ENCODE peak calls at places on chromosomes 5 and 9, in four cellular contexts. I, D, V and W are unnamed samples. For H3K36me3, the result is how much of the 10 kb centered on the place peaks cover.

GRCh38 chr5:140563554-140563953 is 844 bp downstream of the APBB3 start:
- DNase-seq in I (peak), D (no peak), V (no peak), W (peak)

GRCh38 chr5:51377151-51378060 is 5.8 kb upstream of the ISL1 start:
- DNase-seq in I (no peak), D (no peak), V (no peak), W (no peak)

GRCh38 chr5:179268966-179269693 is 76.1 kb downstream of the ADAMTS2 start:
- DNase-seq in I (no peak), D (peak), V (no peak), W (no peak)

GRCh38 chr5:32331217-32331926 is 18.6 kb upstream of the MTMR12 start:
- DNase-seq in I (peak), D (no peak), V (no peak), W (peak)

GRCh38 chr9:89313842-89314241 is 2.8 kb downstream of the CKS2 start:
- DNase-seq in I (no peak), D (no peak), V (no peak), W (no peak)

GRCh38 chr9:16252631-16253030 is 617.8 kb downstream of the BNC2 start:
- DNase-seq in I (no peak), D (no peak), V (no peak), W (no peak)

GRCh38 chr5:68086857-68087256 is 128.7 kb upstream of the PIK3R1 start:
- DNase-seq in I (no peak), D (no peak), V (no peak), W (no peak)

GRCh38 chr5:40679998-40680681 is 425 bp downstream of the PTGER4 start:
- DNase-seq in I (peak), D (no peak), V (no peak), W (peak)

GRCh38 chr5:95620030-95620869 is at the start of gene GPR150:
- DNase-seq in I (peak), D (peak), V (peak), W (peak)

GRCh38 chr5:126004636-126005035 is 418.6 kb upstream of the GRAMD2B start:
- DNase-seq in I (no peak), D (no peak), V (no peak), W (no peak)

GRCh38 chr9:89639367-89639795 is 34.6 kb downstream of the GADD45G start:
- DNase-seq in I (no peak), D (peak), V (no peak), W (no peak)

GRCh38 chr9:6545017-6545691 is 100.4 kb downstream of the GLDC start:
- DNase-seq in I (no peak), D (no peak), V (no peak), W (no peak)

GRCh38 chr5:66639036-66639435 is 42.8 kb downstream of the MAST4 start:
- DNase-seq in I (no peak), D (no peak), V (no peak), W (no peak)

GRCh38 chr5:44233691-44234090 is 155.5 kb downstream of the FGF10 start:
- DNase-seq in I (no peak), D (no peak), V (no peak), W (no peak)

GRCh38 chr5:82590112-82590511 is 312.0 kb upstream of the RPS23 start:
- DNase-seq in I (no peak), D (no peak), V (no peak), W (no peak)

GRCh38 chr5:173757817-173758216 is 130.3 kb upstream of the CPEB4 start:
- DNase-seq in I (no peak), D (no peak), V (no peak), W (no peak)

GRCh38 chr9:119961774-119962408 is 592.7 kb upstream of the BRINP1 start:
- DNase-seq in I (peak), D (peak), V (no peak), W (peak)

GRCh38 chr9:18362901-18363685 is 110.9 kb upstream of the ADAMTSL1 start:
- DNase-seq in I (no peak), D (no peak), V (no peak), W (no peak)

GRCh38 chr5:149447373-149448367 is 68.6 kb upstream of the IL17B start:
- DNase-seq in I (no peak), D (no peak), V (no peak), W (no peak)

GRCh38 chr5:32709789-32710334 is 1.3 kb upstream of the NPR3 start:
- DNase-seq in I (peak), D (peak), V (no peak), W (peak)

GRCh38 chr5:169567079-169567478 is 16.5 kb upstream of the SPDL1 start:
- DNase-seq in I (peak), D (no peak), V (no peak), W (no peak)

GRCh38 chr5:43007246-43007910 is 32.7 kb downstream of the ANXA2R start:
- DNase-seq in I (peak), D (peak), V (peak), W (peak)

GRCh38 chr5:78550891-78551290 is 97.7 kb downstream of the LHFPL2 start:
- DNase-seq in I (no peak), D (no peak), V (no peak), W (no peak)

GRCh38 chr9:2623046-2623865 is 1.7 kb downstream of the VLDLR start:
- DNase-seq in I (peak), D (peak), V (no peak), W (peak)

GRCh38 chr5:178988436-178989220 is 6.5 kb downstream of the GRM6 start:
- DNase-seq in I (no peak), D (no peak), V (no peak), W (no peak)

GRCh38 chr5:33336911-33337620 is 103.7 kb upstream of the TARS1 start:
- DNase-seq in I (no peak), D (no peak), V (no peak), W (no peak)

GRCh38 chr5:61450880-61451279 is 118.8 kb downstream of the ZSWIM6 start:
- DNase-seq in I (peak), D (no peak), V (no peak), W (peak)

GRCh38 chr5:171477666-171478065 is 58.2 kb downstream of the FGF18 start:
- DNase-seq in I (no peak), D (no peak), V (no peak), W (no peak)

GRCh38 chr9:129557192-129558036 is 63.5 kb downstream of the C9orf50 start:
- DNase-seq in I (peak), D (no peak), V (no peak), W (peak)

GRCh38 chr5:122142480-122142879 is 13.1 kb downstream of the ZNF474 start:
- DNase-seq in I (no peak), D (no peak), V (no peak), W (no peak)

GRCh38 chr9:38434365-38434764 is 10.1 kb upstream of the IGFBPL1 start:
- DNase-seq in I (no peak), D (no peak), V (no peak), W (no peak)

GRCh38 chr9:14303526-14303925 is 10.4 kb downstream of the NFIB start:
- DNase-seq in I (no peak), D (no peak), V (no peak), W (no peak)

GRCh38 chr5:86108825-86109224 is 508.9 kb upstream of the COX7C start:
- DNase-seq in I (no peak), D (no peak), V (no peak), W (no peak)

GRCh38 chr9:69171049-69171448 is 3.0 kb upstream of the TJP2 start:
- DNase-seq in I (no peak), D (no peak), V (no peak), W (peak)

GRCh38 chr5:56298329-56298962 is 65.3 kb upstream of the ANKRD55 start:
- DNase-seq in I (no peak), D (no peak), V (no peak), W (no peak)

GRCh38 chr5:169063269-169063919 is 237.5 kb downstream of the SLIT3 start:
- DNase-seq in I (no peak), D (no peak), V (no peak), W (no peak)

GRCh38 chr9:110399983-110400382 is 62.3 kb upstream of the TXNDC8 start:
- DNase-seq in I (no peak), D (no peak), V (no peak), W (no peak)

GRCh38 chr9:83403864-83404263 is 134.3 kb downstream of the FRMD3 start:
- DNase-seq in I (no peak), D (no peak), V (no peak), W (no peak)

GRCh38 chr5:72242796-72243475 is 77.1 kb downstream of the MRPS27 start:
- DNase-seq in I (peak), D (no peak), V (no peak), W (no peak)

GRCh38 chr5:72238712-72239445 is 81.2 kb downstream of the MRPS27 start:
- DNase-seq in I (no peak), D (no peak), V (no peak), W (no peak)

GRCh38 chr5:72244862-72245371 is 75.1 kb downstream of the MRPS27 start:
- DNase-seq in I (no peak), D (no peak), V (no peak), W (peak)

GRCh38 chr5:72243706-72244105 is 76.3 kb downstream of the MRPS27 start:
- DNase-seq in I (no peak), D (no peak), V (no peak), W (no peak)

DNA sequence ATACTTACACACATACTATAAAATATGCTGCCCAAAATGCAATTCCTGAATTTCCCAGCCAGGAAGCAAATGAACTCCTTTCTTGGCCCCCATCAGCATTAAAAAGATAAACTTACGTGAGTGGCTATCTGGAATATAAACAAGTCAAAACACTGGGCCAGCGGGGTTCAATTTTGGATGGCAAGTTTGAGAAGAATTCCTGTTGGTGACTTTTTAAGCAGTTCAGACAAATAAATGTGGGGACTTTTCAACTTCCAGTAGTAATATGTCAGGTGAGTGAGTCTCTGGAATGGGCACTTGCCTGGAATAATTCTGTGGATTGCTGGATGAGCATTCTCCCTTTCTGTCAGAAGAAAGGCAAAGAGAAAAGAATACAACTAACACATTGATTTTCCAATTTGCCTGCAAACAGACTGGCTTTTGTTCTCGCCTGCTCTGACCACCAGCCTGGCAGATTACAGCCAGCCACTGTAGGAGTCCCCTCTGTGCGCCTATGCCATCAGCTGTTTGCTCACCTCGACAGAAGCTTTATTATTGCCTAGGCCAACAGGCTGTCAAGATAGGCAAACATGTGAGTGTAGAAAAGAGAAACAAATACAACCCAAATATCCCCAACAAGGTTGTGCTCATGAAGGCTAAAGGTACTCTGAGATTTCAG is 78.6 kb downstream of the MRPS27 start:
- DNase-seq in I (no peak), D (no peak), V (no peak), W (peak)
- H3K36me3 ChIP-seq in I (under half), D (under half), V (under half), W (under half)

DNA sequence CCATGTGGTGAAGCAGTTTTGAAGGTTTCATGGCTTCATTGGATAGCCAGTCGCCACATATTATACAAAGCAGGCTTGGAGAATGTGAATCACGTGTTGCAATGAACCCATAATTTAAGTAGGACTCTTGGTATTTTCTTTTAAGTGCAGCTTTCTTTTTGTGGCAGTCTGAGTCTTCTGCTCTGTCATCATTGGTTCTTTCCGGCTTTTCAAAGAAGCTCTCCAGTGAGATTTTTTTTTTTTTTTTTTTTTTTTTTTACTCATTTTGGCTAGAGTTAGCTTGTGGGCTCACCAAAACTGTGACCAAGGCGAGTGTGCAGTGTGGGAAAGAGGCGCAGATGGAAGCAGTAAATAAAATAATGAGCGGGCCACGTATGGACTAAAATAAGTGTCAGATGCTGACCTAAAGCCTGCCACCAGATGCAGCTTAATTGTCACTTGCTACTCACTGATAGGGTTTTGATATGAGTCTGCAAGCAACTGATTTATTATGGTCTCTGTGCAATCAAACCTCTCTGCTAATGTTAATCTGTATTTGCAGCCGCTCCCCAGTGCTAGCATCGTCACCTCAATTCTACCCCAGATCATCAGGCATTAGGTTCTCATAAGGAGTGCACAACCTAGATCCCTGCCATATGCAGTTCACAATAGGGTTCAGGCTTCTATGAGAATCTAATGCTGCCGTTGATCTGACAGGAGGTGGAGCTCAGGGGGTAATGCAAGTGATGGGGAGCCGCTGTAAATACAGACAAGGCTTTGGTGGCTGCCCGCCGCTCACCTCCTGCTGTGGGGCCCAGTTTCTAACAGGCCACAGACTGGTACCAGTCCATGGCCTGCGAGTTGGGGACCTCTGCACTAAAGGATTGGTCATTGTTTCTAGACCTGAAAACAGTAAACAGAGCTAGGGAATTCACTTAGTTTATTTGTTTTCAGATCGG is 45.5 kb upstream of the LARP1 start:
- DNase-seq in I (no peak), D (no peak), V (no peak), W (no peak)
- H3K27ac ChIP-seq in I (no peak), D (no peak), V (no peak), W (no peak)

DNA sequence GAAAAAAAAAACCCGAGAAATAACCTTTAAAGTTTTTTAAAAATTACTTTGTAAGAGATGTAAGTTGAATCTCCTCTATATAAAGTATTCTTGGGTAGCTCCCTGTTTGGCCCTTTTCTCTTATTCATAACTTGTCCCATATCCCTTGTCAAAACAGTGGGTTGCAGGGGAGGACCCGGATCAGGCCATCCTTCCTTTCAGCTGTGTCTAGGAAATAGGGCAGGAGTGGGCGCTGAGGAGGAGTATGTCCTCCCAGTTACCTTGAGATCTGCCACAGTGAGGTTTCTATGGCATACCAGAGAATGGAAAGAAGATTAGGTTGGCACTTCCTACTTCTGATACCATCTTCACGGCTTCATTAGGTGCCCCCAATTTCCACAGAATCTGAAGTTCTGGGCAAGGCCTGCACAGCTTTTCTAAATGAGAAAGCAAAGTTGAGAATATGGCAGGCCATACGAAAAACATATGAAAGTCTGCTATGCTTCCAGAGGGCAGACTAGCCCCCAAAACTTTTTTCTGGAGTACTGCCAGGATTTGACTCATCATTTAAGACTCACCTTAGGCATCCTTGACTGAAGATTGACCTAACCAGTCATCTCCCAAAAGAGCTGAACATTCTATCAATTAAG is 20.3 kb downstream of the MEF2C start:
- DNase-seq in I (no peak), D (no peak), V (no peak), W (no peak)
- H3K36me3 ChIP-seq in I (under half), D (under half), V (under half), W (under half)

DNA sequence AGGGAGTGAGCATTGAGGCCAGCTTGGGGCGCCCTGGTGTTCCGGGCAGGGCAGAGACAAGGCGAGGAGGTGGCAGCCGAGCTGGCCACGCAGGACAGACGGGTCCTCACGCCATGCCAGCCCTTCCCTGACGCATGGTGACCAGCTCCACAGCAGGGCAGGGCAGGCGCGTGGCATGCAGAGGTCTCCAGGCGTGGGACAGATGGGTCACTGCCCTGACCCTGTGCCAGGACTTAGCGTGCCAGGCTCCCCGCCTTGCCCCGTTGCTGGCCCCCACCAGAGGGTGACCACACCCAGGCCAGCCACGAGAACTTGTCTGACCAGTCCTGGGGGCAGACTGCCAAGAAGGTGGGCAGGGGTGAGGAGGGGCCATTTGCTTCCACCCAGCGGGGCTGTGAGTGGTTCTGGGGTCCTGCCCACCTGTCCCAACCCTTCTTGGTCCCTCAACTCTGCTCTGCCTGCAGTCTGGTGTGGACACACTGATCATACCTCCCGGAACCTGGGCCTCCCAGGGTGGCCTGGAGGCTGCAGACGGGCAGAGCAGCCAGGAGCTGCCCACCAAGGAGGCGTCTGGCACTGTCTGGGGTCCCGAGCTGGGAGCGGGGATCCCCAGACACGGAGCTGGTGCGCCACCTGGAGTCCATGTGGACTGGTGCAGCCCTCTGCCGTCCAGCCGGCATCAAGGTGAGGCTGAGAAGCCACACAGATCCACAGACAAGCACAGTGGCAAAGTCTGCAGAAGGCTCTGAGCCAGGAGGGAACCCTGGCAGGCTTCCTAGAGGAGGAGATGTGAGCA is at the start of gene RNF224:
- DNase-seq in I (peak), D (peak), V (peak), W (peak)
- H3K27ac ChIP-seq in I (peak), D (no peak), V (no peak), W (peak)

GRCh38 chr5:6623228-6623627 is 9.6 kb downstream of the NSUN2 start:
- DNase-seq in I (no peak), D (no peak), V (no peak), W (no peak)
- H3K36me3 ChIP-seq in I (under half), D (under half), V (half or more), W (under half)

DNA sequence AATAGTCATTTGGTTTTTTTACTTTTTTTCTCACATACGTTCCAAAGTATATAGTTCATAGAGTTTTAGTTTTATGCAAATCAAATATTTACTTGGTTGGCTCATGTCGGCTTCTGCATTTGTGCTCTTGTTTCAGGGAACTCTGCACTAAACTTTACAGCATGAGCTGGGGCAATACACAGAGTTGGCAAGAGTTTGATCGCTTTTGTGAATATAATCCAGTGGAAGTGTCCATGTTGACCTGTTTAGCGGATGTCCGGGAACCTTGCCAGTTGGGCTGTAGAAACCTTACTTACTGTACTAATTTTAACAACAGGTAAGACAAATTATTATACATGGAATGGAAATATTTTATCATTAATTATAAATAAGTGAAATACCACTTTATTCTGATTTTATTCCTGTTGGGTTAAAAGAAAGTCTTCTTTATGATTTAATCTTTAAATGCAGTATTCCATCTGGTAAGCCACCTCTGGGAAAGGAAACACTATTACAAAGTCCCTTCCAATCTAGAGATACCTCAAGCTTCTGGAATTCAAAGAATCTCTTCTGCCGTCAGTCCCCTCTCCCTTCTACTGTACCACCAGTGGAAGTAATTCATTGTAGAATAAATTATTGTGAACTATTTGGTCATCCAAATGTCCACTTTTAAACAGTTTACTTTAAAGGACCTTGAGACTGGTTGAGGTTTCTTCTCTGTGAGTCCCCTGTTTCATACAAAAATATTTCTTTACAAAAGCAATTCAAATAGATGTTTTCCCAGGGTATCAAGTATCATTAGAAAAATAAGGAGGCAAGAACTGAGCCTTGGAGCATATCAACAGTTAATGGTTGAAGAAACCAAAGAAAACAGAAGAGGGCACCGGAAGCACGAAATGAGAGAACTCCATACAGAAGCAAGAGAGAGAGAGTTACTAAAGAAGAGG is 45.2 kb upstream of the GLIPR2 start:
- DNase-seq in I (peak), D (no peak), V (no peak), W (peak)
- H3K27ac ChIP-seq in I (no peak), D (peak), V (no peak), W (no peak)